ENCODE peak calls at places on chromosome 12, in four cellular contexts. G, U, C and H are unnamed samples.

GRCh38 chr12:103169-103981 is 36.8 kb downstream of the IQSEC3 start:
- DNase-seq in U (no peak), C (no peak), G (peak), H (peak)

GRCh38 chr12:131141483-131141882 is 187.8 kb downstream of the ADGRD1 start:
- DNase-seq in G (no peak), C (no peak), U (no peak), H (no peak)

GRCh38 chr12:4280351-4281163 is 7.0 kb downstream of the CCND2 start:
- DNase-seq in C (no peak), U (no peak), G (no peak), H (no peak)

GRCh38 chr12:56995930-56996496 is 10.3 kb downstream of the ZBTB39 start:
- DNase-seq in C (no peak), G (no peak), U (no peak), H (no peak)

GRCh38 chr12:49088190-49088931 is 6.2 kb downstream of the DHH start:
- DNase-seq in G (peak), C (peak), U (peak), H (peak)

GRCh38 chr12:47110706-47111391 is 31.1 kb upstream of the AMIGO2 start:
- DNase-seq in U (no peak), G (no peak), C (no peak), H (no peak)

GRCh38 chr12:116306536-116306935 is 29.0 kb upstream of the MED13L start:
- DNase-seq in C (no peak), G (no peak), U (no peak), H (no peak)

GRCh38 chr12:2535583-2536187 is 259.1 kb upstream of the FKBP4 start:
- DNase-seq in G (no peak), U (no peak), C (no peak), H (peak)

GRCh38 chr12:6215932-6216494 is 15.8 kb downstream of the CD9 start:
- DNase-seq in U (peak), G (peak), C (peak), H (peak)

GRCh38 chr12:53160673-53161072 is 19.8 kb upstream of the ZNF740 start:
- DNase-seq in C (no peak), G (no peak), U (no peak), H (no peak)

GRCh38 chr12:52741378-52742195 is 35.6 kb downstream of the KRT76 start:
- DNase-seq in C (peak), G (peak), U (peak), H (peak)

GRCh38 chr12:57169046-57169795 is 21.8 kb upstream of the LRP1-AS start:
- DNase-seq in C (no peak), U (no peak), G (no peak), H (no peak)

DNA sequence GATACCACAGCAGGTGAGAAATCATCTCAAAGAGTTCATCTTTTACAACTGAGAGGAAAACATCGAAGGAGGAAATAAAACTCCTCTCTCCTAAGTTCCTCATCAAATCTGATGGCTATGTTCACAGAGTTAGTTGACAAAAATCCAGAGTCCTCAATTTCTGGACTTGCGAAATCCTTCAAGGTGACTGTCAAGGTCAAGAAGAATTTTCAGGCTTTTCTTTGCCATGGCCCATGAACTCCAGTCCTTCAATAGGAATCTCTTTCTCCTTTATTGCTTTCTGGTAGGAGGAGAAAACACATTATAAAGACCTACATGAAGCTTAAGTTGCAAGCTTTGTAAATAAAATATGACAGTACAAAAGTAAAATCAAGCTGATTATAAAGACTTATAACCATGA is 1.5 kb downstream of the TRIAP1 start:
- DNase-seq in G (no peak), U (no peak), C (no peak), H (no peak)
- TF ChIP-seq CTCF in G (no peak), U (no peak), C (no peak), H (no peak)

GRCh38 chr12:126069549-126070165 is 1004.4 kb downstream of the AACS start:
- DNase-seq in G (peak), U (peak), C (peak), H (peak)
- TF ChIP-seq CTCF in G (peak), U (peak), C (peak), H (peak)

DNA sequence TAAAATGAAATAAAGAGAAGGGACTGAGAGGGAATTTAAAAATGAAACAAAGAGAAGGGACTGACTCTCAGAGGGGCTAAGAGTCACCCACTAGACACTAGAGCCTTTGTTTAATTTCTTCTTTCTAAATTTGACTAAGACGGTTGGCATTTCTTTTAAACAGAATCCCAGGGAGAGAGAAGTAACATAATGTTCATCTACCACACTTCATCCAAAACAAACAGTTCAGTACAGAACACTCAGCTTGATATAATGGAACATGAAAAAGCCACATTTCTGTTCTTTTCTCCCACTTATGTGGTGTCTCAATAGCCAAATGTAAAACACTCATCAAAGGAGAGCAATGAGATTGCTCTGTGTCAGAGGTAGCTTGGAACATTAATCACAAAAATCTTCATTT is 10.1 kb upstream of the NT5DC3 start:
- DNase-seq in G (no peak), U (peak), C (peak), H (no peak)
- TF ChIP-seq CTCF in G (no peak), U (no peak), C (no peak), H (no peak)

DNA sequence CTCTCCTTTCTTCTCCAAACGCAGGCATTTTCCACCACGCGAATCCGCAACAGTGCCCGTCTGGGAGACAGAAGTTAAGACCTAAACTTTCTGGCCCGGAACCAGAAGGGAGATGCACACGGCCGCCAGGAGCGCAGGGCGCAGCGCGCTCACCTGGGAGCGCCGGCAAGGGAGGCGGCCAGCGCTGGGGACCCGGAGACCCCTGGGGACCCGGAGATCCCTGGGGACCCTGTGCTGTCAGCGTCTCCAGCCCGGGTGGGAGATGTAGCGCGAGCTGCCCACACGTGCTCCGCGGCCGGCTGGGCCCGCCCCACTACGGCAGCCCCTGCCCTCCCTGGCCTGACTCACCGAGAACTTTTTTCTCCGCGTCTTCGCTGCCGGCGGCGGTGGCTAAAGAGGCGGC is 620 bp downstream of the YBX3 start:
- DNase-seq in U (peak), C (peak), G (no peak), H (peak)
- TF ChIP-seq CTCF in U (no peak), C (no peak), G (no peak), H (no peak)

DNA sequence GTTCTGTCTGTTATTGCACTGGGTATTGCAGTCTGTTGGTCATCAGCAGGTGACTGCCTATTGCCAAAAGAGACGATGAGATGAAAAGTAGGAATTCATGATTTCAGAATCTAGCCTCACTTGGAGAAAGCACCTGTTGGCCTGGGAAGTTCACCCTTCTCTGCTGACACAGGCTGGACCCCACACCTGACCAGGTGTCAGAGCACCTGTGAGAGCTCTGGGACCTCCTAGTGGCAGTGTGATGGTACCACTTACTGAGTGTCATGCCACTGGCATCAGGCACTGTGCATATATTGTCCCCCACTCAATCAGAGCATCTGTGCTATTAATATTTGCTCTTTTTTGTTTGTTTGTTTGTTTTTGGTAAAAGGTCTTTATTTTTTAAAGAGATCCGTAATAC is 68.0 kb downstream of the RASSF3 start:
- DNase-seq in U (peak), C (no peak), G (no peak), H (no peak)
- TF ChIP-seq CTCF in U (peak), C (no peak), G (peak), H (no peak)

GRCh38 chr12:69588527-69588926 is 3.3 kb downstream of the CCT2 start:
- DNase-seq in C (no peak), G (no peak), U (no peak), H (no peak)

GRCh38 chr12:69589082-69589481 is 3.8 kb downstream of the CCT2 start:
- DNase-seq in C (no peak), U (no peak), G (no peak), H (no peak)

GRCh38 chr12:69580074-69580473 is 5.2 kb upstream of the CCT2 start:
- DNase-seq in U (no peak), G (no peak), C (no peak), H (no peak)

GRCh38 chr12:69583203-69583602 is 2.1 kb upstream of the CCT2 start:
- DNase-seq in C (no peak), U (peak), G (peak), H (no peak)

DNA sequence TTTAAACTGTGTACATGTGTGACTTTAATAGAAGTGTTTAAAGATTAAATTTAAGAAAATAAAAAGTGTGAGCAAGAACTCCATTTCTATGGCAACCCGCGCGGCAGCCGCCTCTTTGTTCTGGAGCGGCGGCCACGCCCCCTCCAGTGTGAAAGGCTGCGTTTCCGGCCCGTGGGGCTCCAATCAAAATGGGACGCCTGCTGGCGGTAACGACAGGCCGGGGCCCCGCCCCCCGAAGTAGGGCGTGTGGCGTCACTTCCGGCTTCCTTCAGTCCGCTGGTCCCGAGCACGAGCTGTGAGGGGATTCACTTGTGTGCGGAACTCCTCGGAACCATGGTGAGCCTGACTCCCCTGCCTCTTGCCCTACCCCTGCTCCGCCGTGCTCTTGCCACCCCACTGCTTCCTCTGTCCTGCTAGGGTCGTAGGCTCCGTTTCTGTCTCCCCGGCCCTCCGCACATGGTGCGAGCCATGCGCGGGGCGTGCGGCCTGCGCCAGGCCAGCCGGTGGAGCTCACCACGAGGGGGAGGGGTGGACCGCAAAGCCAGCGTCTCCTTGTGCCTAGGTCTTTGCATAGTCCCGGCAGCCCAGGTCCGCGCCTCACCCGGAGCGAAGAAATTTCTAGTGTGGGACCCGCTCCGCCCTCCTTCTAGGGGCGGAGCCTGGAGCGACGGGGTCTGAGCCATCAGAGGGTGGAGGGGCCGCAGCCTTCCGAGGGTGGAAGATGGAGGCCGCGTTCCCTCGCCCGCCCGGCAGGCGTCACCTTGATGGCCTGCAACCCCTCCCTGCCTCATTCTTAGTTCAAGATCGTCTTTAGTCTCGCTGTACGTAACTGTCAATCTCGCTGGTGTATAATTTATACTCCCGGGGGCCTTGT is at the start of gene CCT2:
- DNase-seq in G (peak), U (peak), C (peak), H (peak)
- TF ChIP-seq CTCF in G (no peak), U (peak), C (peak), H (peak)

DNA sequence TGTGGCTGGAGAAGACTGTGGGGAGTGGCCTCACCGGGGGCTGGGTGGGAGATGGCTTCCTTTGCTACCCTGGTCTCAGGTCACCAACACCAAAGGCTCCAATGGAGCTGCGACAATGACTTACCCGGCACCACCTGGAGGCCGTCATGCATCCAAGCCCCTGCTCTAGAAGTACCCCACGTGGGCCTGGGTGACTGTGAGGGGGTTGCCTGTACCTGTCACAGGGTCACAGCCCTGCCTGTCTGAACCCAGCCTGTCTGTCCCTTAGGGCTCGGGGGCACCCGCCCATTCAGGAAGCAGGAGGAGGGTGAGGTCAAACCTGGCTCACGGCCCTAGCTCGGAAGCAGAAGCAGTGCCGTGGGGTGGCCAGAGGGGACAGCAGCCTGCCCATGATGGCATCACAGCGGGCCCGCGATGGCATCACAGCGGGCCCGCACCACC is 18.9 kb downstream of the ABCB9 start:
- DNase-seq in U (no peak), C (no peak), G (no peak), H (no peak)
- TF ChIP-seq CTCF in U (peak), C (no peak), G (no peak), H (no peak)

GRCh38 chr12:108884116-108885012 is 4.5 kb downstream of the DAO start:
- DNase-seq in G (peak), C (no peak), U (peak), H (peak)
- TF ChIP-seq CTCF in G (peak), C (peak), U (peak), H (no peak)

DNA sequence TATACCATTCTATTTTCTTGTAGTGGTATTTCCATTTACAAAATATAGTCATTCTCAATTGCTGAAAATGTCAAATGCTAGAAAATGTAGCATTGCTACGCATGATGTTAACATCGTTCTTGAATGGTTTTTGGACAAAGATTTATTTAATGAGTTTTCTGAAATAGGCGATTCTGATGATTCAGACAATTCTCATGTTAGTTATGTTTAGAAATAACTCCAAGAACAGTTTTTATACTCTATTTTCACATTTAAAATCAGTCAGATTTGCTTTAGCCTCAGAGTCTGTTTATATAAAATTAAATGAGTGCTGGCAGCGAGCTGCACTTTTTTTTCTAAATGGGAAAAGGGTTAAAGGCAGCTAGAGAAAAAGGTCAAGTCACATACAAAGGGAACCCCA is 414.8 kb upstream of the MGAT4C start:
- DNase-seq in U (no peak), C (no peak), G (no peak), H (no peak)
- TF ChIP-seq CTCF in U (no peak), C (no peak), G (no peak), H (no peak)